ENCODE peak calls at places on chromosomes 2 and 18, in six cellular contexts. T, W, V, Z, X and A are unnamed samples.

GRCh38 chr2:43018179-43019024 is 208.0 kb downstream of the ZFP36L2 start:
- DNase-seq in T (peak; percentile 94), W (peak; percentile 98), V (no peak), Z (peak; percentile 95), X (peak; percentile 91), A (peak; percentile 52)

GRCh38 chr2:41934323-41935003 is 113.4 kb upstream of the PKDCC start:
- DNase-seq in T (no peak), W (no peak), V (no peak), Z (peak; percentile 55), X (no peak), A (no peak)

GRCh38 chr18:61992285-61992684 is 99.5 kb upstream of the RNF152 start:
- DNase-seq in T (no peak), W (no peak), V (no peak), Z (no peak), X (no peak), A (no peak)

GRCh38 chr2:207768168-207768890 is 1.4 kb downstream of the FZD5 start:
- DNase-seq in T (peak; percentile 67), W (peak; percentile 78), V (peak; percentile 65), Z (peak; percentile 33), X (no peak), A (no peak)

GRCh38 chr2:109335586-109336266 is 206.7 kb downstream of the SH3RF3 start:
- DNase-seq in T (no peak), W (no peak), V (no peak), Z (no peak), X (no peak), A (no peak)

GRCh38 chr2:55616509-55617159 is 788 bp downstream of the PPP4R3B start:
- DNase-seq in T (no peak), W (no peak), V (peak; percentile 8), Z (no peak), X (no peak), A (no peak)

GRCh38 chr2:40123321-40123720 is 328.6 kb downstream of the SLC8A1 start:
- DNase-seq in T (no peak), W (no peak), V (no peak), Z (no peak), X (no peak), A (no peak)

GRCh38 chr2:54370405-54371104 is 85.6 kb upstream of the SPTBN1 start:
- DNase-seq in T (no peak), W (no peak), V (no peak), Z (no peak), X (no peak), A (no peak)

GRCh38 chr18:950026-950631 is 45.5 kb downstream of the ADCYAP1 start:
- DNase-seq in T (no peak), W (no peak), V (no peak), Z (no peak), X (no peak), A (no peak)

GRCh38 chr18:76805221-76805620 is 17.1 kb upstream of the ZNF236 start:
- DNase-seq in T (no peak), W (no peak), V (no peak), Z (no peak), X (no peak), A (no peak)

GRCh38 chr2:73282924-73283544 is 1.2 kb downstream of the FBXO41 start:
- DNase-seq in T (no peak), W (no peak), V (no peak), Z (no peak), X (no peak), A (no peak)

GRCh38 chr2:227509086-227509485 is 37.1 kb downstream of the AGFG1 start:
- DNase-seq in T (no peak), W (no peak), V (no peak), Z (no peak), X (no peak), A (no peak)

GRCh38 chr2:160512484-160512883 is 18.9 kb upstream of the RBMS1 start:
- DNase-seq in T (no peak), W (no peak), V (peak; percentile 51), Z (no peak), X (no peak), A (no peak)

GRCh38 chr18:22324191-22325131 is 93.3 kb downstream of the CTAGE1 start:
- DNase-seq in T (peak; percentile 74), W (no peak), V (no peak), Z (peak; percentile 61), X (no peak), A (no peak)

GRCh38 chr2:229417176-229417575 is 146.1 kb upstream of the PID1 start:
- DNase-seq in T (peak; percentile 64), W (no peak), V (no peak), Z (no peak), X (no peak), A (no peak)

GRCh38 chr2:202577250-202578183 is 57.3 kb upstream of the FAM117B start:
- DNase-seq in T (no peak), W (no peak), V (no peak), Z (no peak), X (no peak), A (no peak)

GRCh38 chr2:47034973-47035609 is 119.5 kb upstream of the MCFD2 start:
- DNase-seq in T (peak; percentile 50), W (peak; percentile 78), V (no peak), Z (no peak), X (peak; percentile 57), A (no peak)

GRCh38 chr2:120510751-120511395 is 164.9 kb downstream of the INHBB start:
- DNase-seq in T (peak; percentile 13), W (peak; percentile 58), V (no peak), Z (no peak), X (no peak), A (no peak)

GRCh38 chr2:120509213-120509815 is 163.4 kb downstream of the INHBB start:
- DNase-seq in T (no peak), W (peak; percentile 41), V (no peak), Z (no peak), X (no peak), A (peak; percentile 75)

GRCh38 chr2:120511546-120512320 is 165.8 kb downstream of the INHBB start:
- DNase-seq in T (peak; percentile 21), W (peak; percentile 48), V (no peak), Z (no peak), X (no peak), A (no peak)

GRCh38 chr2:120509991-120510735 is 164.2 kb downstream of the INHBB start:
- DNase-seq in T (peak; percentile 21), W (peak; percentile 45), V (no peak), Z (no peak), X (no peak), A (no peak)

GRCh38 chr2:120508581-120509041 is 162.7 kb downstream of the INHBB start:
- DNase-seq in T (peak; percentile 25), W (peak; percentile 27), V (no peak), Z (no peak), X (no peak), A (no peak)
- TF ChIP-seq CTCF in T (no peak), W (no peak), V (no peak), Z (no peak), X (no peak), A (no peak)

GRCh38 chr2:143579456-143579855 is 450.2 kb downstream of the ARHGAP15 start:
- DNase-seq in T (no peak), W (no peak), V (no peak), Z (no peak), X (no peak), A (no peak)

GRCh38 chr2:143581134-143581533 is 451.9 kb downstream of the ARHGAP15 start:
- DNase-seq in T (no peak), W (no peak), V (no peak), Z (no peak), X (no peak), A (no peak)

GRCh38 chr2:143577489-143577888 is 448.3 kb downstream of the ARHGAP15 start:
- DNase-seq in T (no peak), W (no peak), V (no peak), Z (no peak), X (no peak), A (no peak)

GRCh38 chr2:143586119-143586518 is 456.9 kb downstream of the ARHGAP15 start:
- DNase-seq in T (no peak), W (no peak), V (no peak), Z (no peak), X (no peak), A (no peak)

DNA sequence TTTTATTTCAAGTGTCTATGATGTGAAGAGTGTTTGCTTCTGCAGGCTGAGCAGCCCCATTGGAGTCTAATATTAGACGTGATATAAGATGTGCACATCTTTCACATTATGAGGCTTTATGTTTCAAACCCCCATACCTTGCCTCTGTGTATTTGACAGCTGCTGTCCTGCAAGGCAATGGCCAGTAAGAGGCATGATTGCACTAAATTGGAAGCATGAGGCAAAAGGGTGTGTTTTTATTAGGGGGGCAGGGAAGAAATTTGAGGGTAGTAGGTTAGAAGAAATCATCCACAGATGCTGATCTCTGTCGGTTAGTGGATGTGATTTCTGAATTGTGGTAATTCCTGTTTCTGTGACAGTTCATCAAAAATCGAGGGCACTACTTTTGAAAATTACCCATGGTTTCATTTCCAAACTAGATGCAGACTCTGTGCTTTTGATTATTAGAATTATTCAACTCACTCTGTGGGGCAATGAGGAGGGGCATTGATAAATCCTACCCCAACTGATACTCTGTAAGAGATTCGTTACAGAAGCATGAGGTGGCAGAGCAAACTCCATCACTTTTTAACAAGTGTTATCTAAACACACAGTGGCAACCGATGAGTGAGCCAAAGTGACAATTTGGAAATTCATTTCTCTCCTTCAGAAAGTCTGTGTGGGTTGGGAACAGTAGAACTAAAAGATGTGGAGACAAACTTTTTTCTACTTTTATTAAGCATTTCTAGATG is 452.9 kb downstream of the ARHGAP15 start:
- DNase-seq in T (no peak), W (no peak), V (no peak), Z (no peak), X (no peak), A (no peak)
- TF ChIP-seq CTCF in T (no peak), W (no peak), V (peak; percentile 46), Z (no peak), X (no peak), A (peak; percentile 67)

GRCh38 chr2:147773479-147773878 is 71.3 kb upstream of the ACVR2A start:
- DNase-seq in T (no peak), W (no peak), V (no peak), Z (no peak), X (no peak), A (no peak)

GRCh38 chr2:147782521-147782920 is 62.3 kb upstream of the ACVR2A start:
- DNase-seq in T (no peak), W (no peak), V (no peak), Z (no peak), X (no peak), A (no peak)

GRCh38 chr2:147779440-147779839 is 65.4 kb upstream of the ACVR2A start:
- DNase-seq in T (no peak), W (no peak), V (no peak), Z (no peak), X (no peak), A (no peak)

GRCh38 chr2:147774805-147775204 is 70.0 kb upstream of the ACVR2A start:
- DNase-seq in T (no peak), W (no peak), V (no peak), Z (no peak), X (no peak), A (no peak)

DNA sequence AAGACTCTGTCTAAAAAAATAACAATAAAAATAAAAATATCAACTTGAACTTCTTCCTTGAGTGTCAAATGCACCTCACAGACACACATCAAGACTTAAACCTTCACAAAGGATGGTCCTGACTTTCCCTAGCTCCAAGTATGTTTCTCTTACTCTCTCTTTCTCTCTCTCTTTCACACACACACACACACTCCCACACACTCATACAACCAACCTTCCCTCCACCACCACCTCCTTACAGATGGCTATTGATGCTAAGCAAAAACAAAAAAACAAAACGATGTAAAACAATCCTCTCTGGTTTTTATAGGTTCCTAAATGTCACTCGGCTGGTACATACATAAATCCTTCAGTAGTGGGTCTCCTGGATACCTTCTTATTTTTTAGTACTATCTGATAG is 67.4 kb upstream of the ACVR2A start:
- DNase-seq in T (no peak), W (no peak), V (no peak), Z (no peak), X (no peak), A (no peak)
- TF ChIP-seq CTCF in T (no peak), W (no peak), V (no peak), Z (no peak), X (no peak), A (no peak)

GRCh38 chr2:190216829-190217228 is 102.8 kb downstream of the HIBCH start:
- DNase-seq in T (peak; percentile 39), W (no peak), V (peak; percentile 72), Z (peak; percentile 28), X (peak; percentile 16), A (peak; percentile 90)
- TF ChIP-seq CTCF in T (no peak), W (no peak), V (peak; percentile 6), Z (no peak), X (no peak), A (no peak)